ENCODE peak calls at places on chromosomes 4 and X, in four cellular contexts. Z is ureter, D is iris pigment epithelial cell, V is GM20000. W is an unnamed sample.

GRCh38 chr4:64729561-64729960 is 320.3 kb upstream of the TECRL start:
- DNase-seq in Z (no peak), D (no peak), V (no peak), W (no peak)

GRCh38 chr4:147830987-147831386 is 99.1 kb downstream of the ARHGAP10 start:
- DNase-seq in Z (no peak), D (peak), V (no peak), W (no peak)

GRCh38 chr4:118994030-118994429 is 105.4 kb downstream of the SYNPO2 start:
- DNase-seq in Z (peak), D (no peak), V (no peak), W (no peak)

GRCh38 chr4:58111818-58112217 is 1001.6 kb upstream of the IGFBP7 start:
- DNase-seq in Z (no peak), D (no peak), V (no peak), W (no peak)

GRCh38 chrX:120749141-120749846 is 119.4 kb upstream of the C1GALT1C1 start:
- DNase-seq in Z (no peak), D (no peak), V (no peak), W (no peak)

GRCh38 chr4:85901500-85901899 is 426.6 kb downstream of the ARHGAP24 start:
- DNase-seq in Z (no peak), D (peak), V (no peak), W (no peak)

GRCh38 chr4:150280081-150280950 is 202.1 kb downstream of the DCLK2 start:
- DNase-seq in Z (no peak), D (peak), V (no peak), W (no peak)

GRCh38 chr4:123545569-123546122 is 149.1 kb downstream of the SPRY1 start:
- DNase-seq in Z (no peak), D (no peak), V (no peak), W (no peak)

GRCh38 chrX:136147320-136147901 is at the start of gene FHL1:
- DNase-seq in Z (peak), D (peak), V (peak), W (peak)

GRCh38 chrX:122475306-122475705 is 708.8 kb upstream of the GRIA3 start:
- DNase-seq in Z (no peak), D (no peak), V (no peak), W (no peak)

GRCh38 chrX:85221361-85221760 is 22.2 kb downstream of the SATL1 start:
- DNase-seq in Z (no peak), D (no peak), V (no peak), W (no peak)

GRCh38 chr4:117093581-117093980 is 8.2 kb upstream of the TRAM1L1 start:
- DNase-seq in Z (no peak), D (no peak), V (no peak), W (no peak)

GRCh38 chr4:146959692-146960091 is 14.0 kb upstream of the TTC29 start:
- DNase-seq in Z (no peak), D (no peak), V (no peak), W (no peak)

GRCh38 chr4:23999714-24000113 is 109.9 kb upstream of the PPARGC1A start:
- DNase-seq in Z (no peak), D (no peak), V (no peak), W (no peak)

GRCh38 chrX:24168807-24169206 is 19.3 kb downstream of the ZFX start:
- DNase-seq in Z (no peak), D (no peak), V (no peak), W (no peak)

GRCh38 chr4:37837446-37837845 is 11.0 kb downstream of the PGM2 start:
- DNase-seq in Z (no peak), D (peak), V (no peak), W (no peak)

GRCh38 chrX:11341274-11342256 is 48.4 kb downstream of the AMELX start:
- DNase-seq in Z (peak), D (peak), V (peak), W (no peak)

GRCh38 chr4:187184513-187184912 is 460.9 kb upstream of the FAT1 start:
- DNase-seq in Z (no peak), D (no peak), V (no peak), W (no peak)

GRCh38 chr4:16106956-16107355 is 23.1 kb upstream of the PROM1 start:
- DNase-seq in Z (no peak), D (no peak), V (no peak), W (no peak)

GRCh38 chr4:98793658-98794057 is 135.2 kb upstream of the TSPAN5 start:
- DNase-seq in Z (no peak), D (no peak), V (no peak), W (no peak)

GRCh38 chr4:14792702-14793227 is 209.5 kb upstream of the CPEB2 start:
- DNase-seq in Z (no peak), D (peak), V (no peak), W (no peak)